ENCODE peak calls at places on chromosomes 1 and 21, in eight cellular contexts. B is fibroblast of lung, S is M059J, L is nephron progenitor cell, R is Kasumi-1, J is non-pigmented ciliary epithelial cell, Q is GM20000, G is amniotic epithelial cell. N is an unnamed sample.

GRCh38 chr1:9361630-9362256 is 69.0 kb downstream of the SPSB1 start:
- DNase-seq in B (peak; percentile 30), S (no peak), L (no peak), R (no peak), J (no peak), Q (no peak), G (peak; percentile 29), N (no peak)

GRCh38 chr21:40936771-40937261 is 89.9 kb upstream of the DSCAM start:
- DNase-seq in B (no peak), S (peak; percentile 36), L (no peak), R (no peak), J (no peak), Q (no peak), G (no peak), N (no peak)

GRCh38 chr1:179926494-179927205 is 28.0 kb upstream of the CEP350 start:
- DNase-seq in B (peak; percentile 49), S (peak; percentile 67), L (no peak), R (no peak), J (peak; percentile 24), Q (no peak), G (peak; percentile 87), N (no peak)

GRCh38 chr1:58763214-58763613 is 20.6 kb downstream of the JUN start:
- DNase-seq in B (peak; percentile 52), S (peak; percentile 93), L (no peak), R (no peak), J (no peak), Q (no peak), G (peak; percentile 87), N (no peak)

GRCh38 chr1:84570436-84571149 is 3.6 kb downstream of the CTBS start:
- DNase-seq in B (peak; percentile 16), S (peak; percentile 68), L (no peak), R (no peak), J (no peak), Q (no peak), G (peak; percentile 62), N (no peak)

GRCh38 chr1:14571810-14572767 is 26.4 kb upstream of the KAZN start:
- DNase-seq in B (no peak), S (no peak), L (peak; percentile 21), R (no peak), J (no peak), Q (peak; percentile 57), G (no peak), N (no peak)

GRCh38 chr1:153711006-153711405 is 16.8 kb upstream of the INTS3 start:
- DNase-seq in B (no peak), S (no peak), L (no peak), R (no peak), J (no peak), Q (no peak), G (no peak), N (no peak)

GRCh38 chr1:17637055-17637454 is 97.6 kb downstream of the ARHGEF10L start:
- DNase-seq in B (no peak), S (no peak), L (no peak), R (no peak), J (no peak), Q (no peak), G (no peak), N (no peak)

GRCh38 chr1:110003747-110004428 is 19.3 kb downstream of the AHCYL1 start:
- DNase-seq in B (peak; percentile 98), S (peak; percentile 99), L (peak; percentile 43), R (peak; percentile 85), J (peak; percentile 97), Q (peak; percentile 53), G (peak; percentile 100), N (peak; percentile 37)

GRCh38 chr1:232684331-232685105 is 54.6 kb upstream of the SIPA1L2 start:
- DNase-seq in B (peak; percentile 34), S (peak; percentile 81), L (no peak), R (no peak), J (no peak), Q (no peak), G (peak; percentile 39), N (no peak)

GRCh38 chr1:32470991-32471694 is 6.3 kb downstream of the ZBTB8B start:
- DNase-seq in B (no peak), S (no peak), L (no peak), R (no peak), J (no peak), Q (peak; percentile 35), G (no peak), N (peak; percentile 64)

GRCh38 chr1:24555591-24556413 is at the start of gene NCMAP:
- DNase-seq in B (no peak), S (no peak), L (peak; percentile 54), R (no peak), J (no peak), Q (no peak), G (no peak), N (peak; percentile 66)

GRCh38 chr1:87200875-87201638 is 127.6 kb upstream of the LMO4 start:
- DNase-seq in B (no peak), S (no peak), L (no peak), R (no peak), J (no peak), Q (no peak), G (no peak), N (no peak)

GRCh38 chr1:38898653-38899230 is 17.4 kb upstream of the GJA9 start:
- DNase-seq in B (no peak), S (peak; percentile 45), L (no peak), R (no peak), J (no peak), Q (no peak), G (peak; percentile 27), N (no peak)

GRCh38 chr1:99672500-99673213 is 26.7 kb downstream of the PALMD start:
- DNase-seq in B (peak; percentile 87), S (no peak), L (no peak), R (no peak), J (no peak), Q (no peak), G (peak; percentile 25), N (no peak)

GRCh38 chr1:31243451-31244286 is 4.0 kb upstream of the NKAIN1 start:
- DNase-seq in B (peak; percentile 3), S (peak; percentile 29), L (peak; percentile 34), R (no peak), J (no peak), Q (no peak), G (peak; percentile 91), N (no peak)

GRCh38 chr1:38735651-38736161 is 123.9 kb downstream of the RRAGC start:
- DNase-seq in B (peak; percentile 21), S (peak; percentile 76), L (no peak), R (no peak), J (peak; percentile 35), Q (no peak), G (peak; percentile 90), N (no peak)

GRCh38 chr1:203217139-203217621 is 12.3 kb downstream of the CHIT1 start:
- DNase-seq in B (no peak), S (no peak), L (no peak), R (peak; percentile 18), J (no peak), Q (no peak), G (no peak), N (peak; percentile 64)

GRCh38 chr1:115874929-115875328 is 34.0 kb upstream of the NHLH2 start:
- DNase-seq in B (no peak), S (peak; percentile 70), L (no peak), R (no peak), J (peak; percentile 44), Q (no peak), G (peak; percentile 59), N (no peak)

GRCh38 chr1:201737350-201738060 is 91.5 kb upstream of the IPO9 start:
- DNase-seq in B (peak; percentile 84), S (peak; percentile 62), L (no peak), R (no peak), J (peak; percentile 84), Q (no peak), G (peak; percentile 73), N (no peak)

GRCh38 chr21:44294391-44295162 is 5.3 kb upstream of the PFKL start:
- DNase-seq in B (peak; percentile 53), S (peak; percentile 42), L (peak; percentile 34), R (no peak), J (no peak), Q (no peak), G (no peak), N (no peak)

GRCh38 chr1:17777330-17777729 is 22.2 kb downstream of the ACTL8 start:
- DNase-seq in B (no peak), S (no peak), L (no peak), R (no peak), J (no peak), Q (no peak), G (no peak), N (no peak)

GRCh38 chr1:113931456-113931855 is 2.3 kb downstream of the HIPK1 start:
- DNase-seq in B (peak; percentile 78), S (peak; percentile 91), L (no peak), R (peak; percentile 79), J (no peak), Q (no peak), G (peak; percentile 67), N (no peak)